ENCODE peak calls at places on chromosomes 1 and 21, in six cellular contexts. W is upper lobe of left lung, V is body of pancreas, U is K562, Y is heart left ventricle, T is right lobe of liver. Q is an unnamed sample.

GRCh38 chr1:83827731-83828130 is 171.2 kb downstream of the TTLL7 start:
- ATAC-seq in Y (no peak), V (no peak), U (no peak), W (no peak), T (no peak), Q (no peak)

GRCh38 chr1:101264699-101265098 is 27.9 kb downstream of the S1PR1 start:
- ATAC-seq in U (no peak), W (peak; percentile 58), Y (peak; percentile 78), T (peak; percentile 70), V (peak; percentile 9), Q (peak; percentile 46)

GRCh38 chr21:17799414-17800164 is 19.6 kb downstream of the C21orf91 start:
- ATAC-seq in Y (no peak), T (no peak), W (no peak), U (no peak), V (no peak), Q (no peak)

GRCh38 chr1:71400050-71400449 is 319.2 kb upstream of the ZRANB2 start:
- ATAC-seq in U (no peak), T (no peak), V (no peak), W (no peak), Y (no peak), Q (no peak)

GRCh38 chr1:231065510-231066241 is 25.6 kb upstream of the FAM89A start:
- ATAC-seq in W (no peak), Y (peak; percentile 39), V (no peak), T (no peak), U (peak; percentile 92), Q (no peak)

GRCh38 chr1:112998592-112999235 is 42.7 kb upstream of the SLC16A1 start:
- ATAC-seq in U (peak; percentile 68), Y (peak; percentile 86), V (peak; percentile 88), W (peak; percentile 49), T (peak; percentile 87), Q (peak; percentile 88)

GRCh38 chr21:33234618-33235520 is 5.1 kb downstream of the IFNAR2 start:
- ATAC-seq in W (no peak), Y (no peak), U (no peak), V (no peak), T (no peak), Q (no peak)

GRCh38 chr1:239944666-239945065 is 147.0 kb upstream of the FMN2 start:
- ATAC-seq in U (no peak), T (no peak), Y (no peak), V (no peak), W (no peak), Q (no peak)

GRCh38 chr21:34877485-34878128 is 171.5 kb downstream of the RUNX1 start:
- ATAC-seq in W (peak; percentile 33), U (no peak), Y (no peak), V (peak; percentile 86), T (peak; percentile 81), Q (no peak)

GRCh38 chr21:31686272-31686913 is 26.9 kb downstream of the SOD1 start:
- ATAC-seq in W (no peak), U (no peak), Y (peak; percentile 74), V (no peak), T (no peak), Q (no peak)

GRCh38 chr1:206725053-206725963 is 40.6 kb downstream of the MAPKAPK2 start:
- ATAC-seq in Y (no peak), U (peak; percentile 88), W (peak; percentile 53), V (no peak), T (peak; percentile 7), Q (no peak)

GRCh38 chr1:43536864-43537358 is 6.2 kb downstream of the PTPRF start:
- ATAC-seq in W (no peak), T (no peak), Y (no peak), V (no peak), U (no peak), Q (no peak)

GRCh38 chr21:38114717-38115333 is 142.0 kb upstream of the KCNJ15 start:
- ATAC-seq in T (no peak), U (peak; percentile 4), W (no peak), Y (no peak), V (no peak), Q (no peak)

GRCh38 chr1:2999138-2999537 is 22.1 kb upstream of the ACTRT2 start:
- ATAC-seq in T (no peak), V (no peak), Y (no peak), U (no peak), W (no peak), Q (no peak)

GRCh38 chr1:200415693-200416593 is 6.1 kb upstream of the ZNF281 start:
- ATAC-seq in U (no peak), V (peak; percentile 93), T (peak; percentile 75), W (peak; percentile 93), Y (peak; percentile 62), Q (peak; percentile 96)

GRCh38 chr21:38902608-38903445 is 97.1 kb downstream of the ETS2 start:
- ATAC-seq in T (no peak), U (no peak), Y (no peak), W (no peak), V (no peak), Q (no peak)

GRCh38 chr1:235270625-235271024 is 57.4 kb downstream of the ARID4B start:
- ATAC-seq in U (peak; percentile 68), T (no peak), W (peak; percentile 35), Y (no peak), V (no peak), Q (no peak)

GRCh38 chr1:8025671-8026144 is 401 bp downstream of the ERRFI1 start:
- ATAC-seq in T (no peak), U (peak; percentile 13), V (no peak), W (no peak), Y (peak; percentile 31), Q (no peak)

GRCh38 chr1:214290399-214291037 is 9.6 kb downstream of the SMYD2 start:
- ATAC-seq in T (no peak), Y (no peak), U (no peak), W (no peak), V (no peak), Q (no peak)

GRCh38 chr1:25804244-25804963 is 4.4 kb downstream of the SELENON start:
- ATAC-seq in U (no peak), V (no peak), Y (peak; percentile 3), T (no peak), W (no peak), Q (no peak)

GRCh38 chr21:31604591-31605190 is 54.8 kb upstream of the SOD1 start:
- ATAC-seq in U (peak; percentile 91), Y (peak; percentile 54), V (peak; percentile 63), W (peak; percentile 81), T (peak; percentile 88), Q (peak; percentile 34)

GRCh38 chr1:51684776-51685175 is 67.9 kb downstream of the OSBPL9 start:
- ATAC-seq in U (no peak), T (no peak), Y (no peak), V (no peak), W (no peak), Q (no peak)

GRCh38 chr1:182977480-182977879 is 24.5 kb upstream of the SHCBP1L start:
- ATAC-seq in Y (no peak), W (no peak), T (no peak), U (peak; percentile 48), V (no peak), Q (no peak)

DNA sequence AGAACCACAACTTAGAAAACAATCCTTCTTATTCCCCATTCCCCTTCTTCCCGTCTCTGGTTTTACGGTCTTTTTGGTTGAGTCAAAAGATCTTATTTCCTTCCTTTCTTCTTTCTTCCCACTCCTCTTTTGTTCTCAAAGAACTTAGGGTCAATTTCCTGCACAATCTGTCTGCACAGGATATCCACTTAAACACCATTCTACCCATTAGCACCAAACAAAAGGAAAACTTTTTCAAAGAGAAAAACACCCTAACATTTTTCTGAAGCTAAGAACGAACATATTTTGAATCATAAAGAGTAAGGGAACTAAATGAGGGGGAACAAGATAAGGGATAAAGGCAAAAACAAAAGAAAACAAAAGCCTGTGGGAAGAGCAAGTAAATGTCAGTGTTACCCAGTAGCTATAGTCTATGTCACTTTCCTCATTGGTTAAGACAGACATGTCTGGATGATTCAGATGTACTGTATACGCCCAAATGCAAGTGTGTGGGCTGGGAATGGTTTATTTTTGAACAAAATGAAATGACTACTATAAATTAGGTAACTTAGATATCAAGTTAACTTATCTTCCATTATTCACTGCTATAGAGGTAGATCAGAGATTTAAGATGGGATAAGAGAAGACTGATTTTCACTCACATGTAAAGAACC is 59.8 kb downstream of the TOR3A start:
- ATAC-seq in Y (peak; percentile 50), T (peak; percentile 65), V (no peak), W (peak; percentile 87), U (peak; percentile 75), Q (no peak)
- TF ChIP-seq POLR2A in Y (no peak), T (no peak), V (no peak), W (no peak), U (no peak), Q (no peak)

DNA sequence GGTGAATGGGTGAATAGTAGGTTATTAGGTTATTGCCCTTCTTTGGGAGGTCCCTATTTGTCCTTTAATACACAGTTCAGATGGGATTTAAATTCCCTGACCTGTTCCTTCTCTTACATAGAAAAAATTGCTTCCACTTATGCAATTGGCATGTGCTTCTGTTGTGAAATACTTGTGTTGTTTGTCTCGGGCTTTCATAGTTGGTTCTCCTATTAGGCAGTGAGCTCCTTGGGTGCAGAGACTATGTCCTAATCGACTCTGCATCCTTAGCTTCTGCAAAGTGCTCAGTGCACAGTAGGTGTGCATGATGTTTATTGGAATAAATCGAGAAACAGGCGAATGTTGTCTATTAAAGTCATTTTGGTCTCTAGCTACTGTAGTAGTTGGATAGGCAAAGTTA is 1.3 kb upstream of the PDE4B start:
- ATAC-seq in Y (peak; percentile 45), W (peak; percentile 60), V (no peak), U (no peak), T (peak; percentile 44), Q (peak; percentile 36)
- H3K4me1 ChIP-seq in Y (peaks cover 4% of the 10 kb centered on the region), W (peaks cover 10% of the 10 kb centered on the region), V (peaks cover 8% of the 10 kb centered on the region), U (no peaks in the 10 kb centered on the region), T (no peaks in the 10 kb centered on the region), Q (no peaks in the 10 kb centered on the region)

DNA sequence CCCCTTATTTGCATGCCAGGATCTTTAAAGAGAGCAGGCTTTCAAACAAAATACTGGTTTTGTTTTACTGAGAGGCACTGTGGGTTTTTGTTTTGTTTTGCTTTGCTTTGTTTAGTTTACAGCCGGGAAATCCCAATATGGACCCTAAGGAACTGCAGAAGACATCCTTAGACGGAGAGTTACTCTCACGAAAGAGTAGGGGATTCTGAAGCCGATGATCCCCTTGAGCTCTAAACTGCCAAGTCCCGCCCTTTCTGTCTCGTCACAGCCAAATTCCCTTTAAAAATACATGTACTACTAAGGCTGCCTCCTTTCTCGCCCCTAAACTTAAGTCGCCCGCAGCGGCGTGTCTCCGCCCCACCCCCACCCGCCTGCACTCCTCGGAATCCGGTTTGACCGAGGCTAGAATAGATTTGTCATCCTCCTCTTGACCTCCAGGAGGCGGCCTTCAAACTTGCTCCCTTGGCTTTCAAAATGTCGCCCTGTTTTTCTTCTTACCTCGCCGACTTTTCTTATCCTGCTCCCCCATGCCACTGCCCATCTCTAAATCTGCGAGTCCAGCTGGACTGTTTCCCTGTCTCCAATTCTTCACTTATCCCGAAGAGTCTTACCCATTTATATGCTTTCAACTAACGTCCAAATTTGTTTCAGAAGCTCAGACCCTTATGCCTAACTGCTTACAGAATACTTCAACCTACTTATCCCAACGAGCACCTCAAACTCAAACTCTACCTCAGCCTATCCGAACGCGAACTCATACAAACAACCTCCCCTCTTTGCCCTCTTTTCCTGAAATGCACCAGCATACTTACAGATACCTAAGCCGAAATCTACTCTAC is 11.0 kb upstream of the BOLA1 start:
- ATAC-seq in Y (peak; percentile 29), W (peak; percentile 60), T (peak; percentile 48), U (peak; percentile 36), V (peak; percentile 35), Q (peak; percentile 42)
- TF ChIP-seq POLR2A in Y (peak; percentile 93), W (no peak), T (peak; percentile 81), U (no peak), V (no peak), Q (no peak)

GRCh38 chr1:19473119-19473518 is 12.2 kb downstream of the CAPZB start:
- ATAC-seq in W (no peak), Y (no peak), V (no peak), T (no peak), U (no peak), Q (no peak)
- H3K4me1 ChIP-seq in W (peaks cover 56% of the 10 kb centered on the region), Y (peaks cover 67% of the 10 kb centered on the region), V (peaks cover 45% of the 10 kb centered on the region), T (no peaks in the 10 kb centered on the region), U (peaks cover 46% of the 10 kb centered on the region), Q (peaks cover 62% of the 10 kb centered on the region)

Q was measured in gastroesophageal sphincter.